ENCODE peak calls at places on chromosome 13, in six cellular contexts. One of them, this sample, is unnamed.

GRCh38 chr13:35954207-35954560 is 177.0 kb downstream of the DCLK1 start:
- DNase-seq in WTC11: no peak
- DNase-seq in AG10803: peak
- DNase-seq in endothelial cell: no peak
- DNase-seq in activated CD4-positive, alpha-beta T cell treated with anti-CD3 and anti-CD28 coated beads, Interleukin-2, amount 10 ng/mL, durations not matched to agents 7 days and 5 days: no peak
- DNase-seq in activated naive CD4-positive, alpha-beta T cell treated with anti-CD3 and anti-CD28 coated beads, Interleukin-2, amount 50 U/mL, for 72 hours: no peak
- DNase-seq in this sample: no peak

GRCh38 chr13:112443191-112444000 is 67.2 kb downstream of the SPACA7 start:
- DNase-seq in WTC11: peak
- DNase-seq in AG10803: no peak
- DNase-seq in endothelial cell: peak
- DNase-seq in activated CD4-positive, alpha-beta T cell treated with anti-CD3 and anti-CD28 coated beads, Interleukin-2, amount 10 ng/mL, durations not matched to agents 7 days and 5 days: no peak
- DNase-seq in activated naive CD4-positive, alpha-beta T cell treated with anti-CD3 and anti-CD28 coated beads, Interleukin-2, amount 50 U/mL, for 72 hours: peak
- DNase-seq in this sample: no peak

GRCh38 chr13:78657699-78658629 is 991 bp downstream of the OBI1 start:
- DNase-seq in WTC11: no peak
- DNase-seq in AG10803: peak
- DNase-seq in endothelial cell: no peak
- DNase-seq in activated CD4-positive, alpha-beta T cell treated with anti-CD3 and anti-CD28 coated beads, Interleukin-2, amount 10 ng/mL, durations not matched to agents 7 days and 5 days: no peak
- DNase-seq in activated naive CD4-positive, alpha-beta T cell treated with anti-CD3 and anti-CD28 coated beads, Interleukin-2, amount 50 U/mL, for 72 hours: no peak
- DNase-seq in this sample: no peak

GRCh38 chr13:46134961-46135522 is 30.2 kb upstream of the CPB2 start:
- DNase-seq in WTC11: no peak
- DNase-seq in AG10803: no peak
- DNase-seq in endothelial cell: no peak
- DNase-seq in activated CD4-positive, alpha-beta T cell treated with anti-CD3 and anti-CD28 coated beads, Interleukin-2, amount 10 ng/mL, durations not matched to agents 7 days and 5 days: no peak
- DNase-seq in activated naive CD4-positive, alpha-beta T cell treated with anti-CD3 and anti-CD28 coated beads, Interleukin-2, amount 50 U/mL, for 72 hours: no peak
- DNase-seq in this sample: no peak

GRCh38 chr13:89269737-89270136 is 1598.6 kb downstream of the SLITRK5 start:
- DNase-seq in WTC11: no peak
- DNase-seq in AG10803: no peak
- DNase-seq in endothelial cell: no peak
- DNase-seq in activated CD4-positive, alpha-beta T cell treated with anti-CD3 and anti-CD28 coated beads, Interleukin-2, amount 10 ng/mL, durations not matched to agents 7 days and 5 days: no peak
- DNase-seq in activated naive CD4-positive, alpha-beta T cell treated with anti-CD3 and anti-CD28 coated beads, Interleukin-2, amount 50 U/mL, for 72 hours: no peak
- DNase-seq in this sample: no peak

GRCh38 chr13:73849292-73849691 is 284.9 kb downstream of the KLF12 start:
- DNase-seq in WTC11: peak
- DNase-seq in AG10803: peak
- DNase-seq in endothelial cell: peak
- DNase-seq in activated CD4-positive, alpha-beta T cell treated with anti-CD3 and anti-CD28 coated beads, Interleukin-2, amount 10 ng/mL, durations not matched to agents 7 days and 5 days: peak
- DNase-seq in activated naive CD4-positive, alpha-beta T cell treated with anti-CD3 and anti-CD28 coated beads, Interleukin-2, amount 50 U/mL, for 72 hours: no peak
- DNase-seq in this sample: no peak

GRCh38 chr13:112708560-112709240 is 18.9 kb downstream of the ATP11A start:
- DNase-seq in WTC11: peak
- DNase-seq in AG10803: no peak
- DNase-seq in endothelial cell: no peak
- DNase-seq in activated CD4-positive, alpha-beta T cell treated with anti-CD3 and anti-CD28 coated beads, Interleukin-2, amount 10 ng/mL, durations not matched to agents 7 days and 5 days: no peak
- DNase-seq in activated naive CD4-positive, alpha-beta T cell treated with anti-CD3 and anti-CD28 coated beads, Interleukin-2, amount 50 U/mL, for 72 hours: no peak
- DNase-seq in this sample: no peak

GRCh38 chr13:70347947-70348620 is 239.8 kb upstream of the KLHL1 start:
- DNase-seq in WTC11: no peak
- DNase-seq in AG10803: no peak
- DNase-seq in endothelial cell: no peak
- DNase-seq in activated CD4-positive, alpha-beta T cell treated with anti-CD3 and anti-CD28 coated beads, Interleukin-2, amount 10 ng/mL, durations not matched to agents 7 days and 5 days: no peak
- DNase-seq in activated naive CD4-positive, alpha-beta T cell treated with anti-CD3 and anti-CD28 coated beads, Interleukin-2, amount 50 U/mL, for 72 hours: no peak
- DNase-seq in this sample: no peak

GRCh38 chr13:38943231-38943630 is 47.4 kb downstream of the STOML3 start:
- DNase-seq in WTC11: no peak
- DNase-seq in AG10803: no peak
- DNase-seq in endothelial cell: no peak
- DNase-seq in activated CD4-positive, alpha-beta T cell treated with anti-CD3 and anti-CD28 coated beads, Interleukin-2, amount 10 ng/mL, durations not matched to agents 7 days and 5 days: no peak
- DNase-seq in activated naive CD4-positive, alpha-beta T cell treated with anti-CD3 and anti-CD28 coated beads, Interleukin-2, amount 50 U/mL, for 72 hours: no peak
- DNase-seq in this sample: no peak

GRCh38 chr13:78674638-78675037 is 15.7 kb upstream of the OBI1 start:
- DNase-seq in WTC11: no peak
- DNase-seq in AG10803: no peak
- DNase-seq in endothelial cell: no peak
- DNase-seq in activated CD4-positive, alpha-beta T cell treated with anti-CD3 and anti-CD28 coated beads, Interleukin-2, amount 10 ng/mL, durations not matched to agents 7 days and 5 days: no peak
- DNase-seq in activated naive CD4-positive, alpha-beta T cell treated with anti-CD3 and anti-CD28 coated beads, Interleukin-2, amount 50 U/mL, for 72 hours: no peak
- DNase-seq in this sample: no peak

This sample was measured in left ventricle myocardium inferior.